ENCODE peak calls at places on chromosomes 1 and 21, in six cellular contexts. F is H1, P is K562, B is HepG2, I is GM12891, H is GM12878. G is an unnamed sample.

GRCh38 chr1:238176441-238176840 is 285.7 kb upstream of the ZP4 start:
- DNase-seq in F (no peak), P (no peak), B (no peak), I (no peak), H (no peak), G (no peak)

GRCh38 chr1:203366476-203366875 is 15.6 kb upstream of the FMOD start:
- DNase-seq in F (no peak), P (no peak), B (no peak), I (no peak), H (no peak), G (no peak)

GRCh38 chr1:156870734-156871133 is 10.1 kb downstream of the NTRK1 start:
- DNase-seq in F (no peak), P (no peak), B (no peak), I (no peak), H (no peak), G (no peak)

GRCh38 chr1:101235696-101236545 is 898 bp upstream of the S1PR1 start:
- DNase-seq in F (peak; percentile 71), P (peak; percentile 28), B (no peak), I (peak; percentile 30), H (peak; percentile 90), G (peak; percentile 27)

GRCh38 chr1:108639899-108640560 is 20.9 kb downstream of the HENMT1 start:
- DNase-seq in F (no peak), P (peak; percentile 22), B (peak; percentile 2), I (no peak), H (no peak), G (no peak)

GRCh38 chr1:234871710-234872262 is 256.9 kb downstream of the TOMM20 start:
- DNase-seq in F (no peak), P (no peak), B (no peak), I (no peak), H (no peak), G (no peak)

GRCh38 chr1:64861611-64862010 is 104.7 kb downstream of the JAK1 start:
- DNase-seq in F (peak; percentile 62), P (no peak), B (peak; percentile 31), I (no peak), H (no peak), G (no peak)

GRCh38 chr1:3923378-3924185 is 23.5 kb upstream of the C1orf174 start:
- DNase-seq in F (no peak), P (no peak), B (no peak), I (no peak), H (no peak), G (no peak)

GRCh38 chr1:97996880-97997279 is 76.0 kb upstream of the DPYD start:
- DNase-seq in F (no peak), P (no peak), B (no peak), I (no peak), H (no peak), G (no peak)

GRCh38 chr1:183876284-183876683 is 71.4 kb downstream of the RGL1 start:
- DNase-seq in F (no peak), P (no peak), B (no peak), I (no peak), H (no peak), G (no peak)

GRCh38 chr1:55580845-55581332 is 365.7 kb upstream of the USP24 start:
- DNase-seq in F (no peak), P (no peak), B (peak; percentile 25), I (no peak), H (no peak), G (no peak)

GRCh38 chr1:3761296-3762010 is 9.2 kb downstream of the CCDC27 start:
- DNase-seq in F (no peak), P (no peak), B (no peak), I (no peak), H (no peak), G (no peak)

GRCh38 chr21:35196128-35196527 is 147.0 kb upstream of the RUNX1 start:
- DNase-seq in F (no peak), P (no peak), B (no peak), I (no peak), H (no peak), G (no peak)

GRCh38 chr1:25684216-25684965 is 67.8 kb downstream of the MAN1C1 start:
- DNase-seq in F (no peak), P (no peak), B (no peak), I (no peak), H (no peak), G (no peak)

GRCh38 chr1:24946861-24947658 is 17.0 kb upstream of the RUNX3 start:
- DNase-seq in F (no peak), P (no peak), B (peak; percentile 68), I (peak; percentile 84), H (peak; percentile 70), G (peak; percentile 88)

GRCh38 chr1:37890378-37891014 is 31.1 kb upstream of the MTF1 start:
- DNase-seq in F (no peak), P (peak; percentile 67), B (peak; percentile 75), I (peak; percentile 19), H (peak; percentile 16), G (no peak)

GRCh38 chr1:222266223-222267215 is 281.4 kb downstream of the HHIPL2 start:
- DNase-seq in F (no peak), P (peak; percentile 11), B (no peak), I (no peak), H (no peak), G (no peak)

GRCh38 chr21:42118901-42119300 is 47.8 kb downstream of the UMODL1 start:
- DNase-seq in F (no peak), P (no peak), B (no peak), I (no peak), H (no peak), G (no peak)

GRCh38 chr1:27650527-27651175 is 15.7 kb upstream of the FGR start:
- DNase-seq in F (no peak), P (peak; percentile 55), B (peak; percentile 43), I (no peak), H (no peak), G (no peak)

GRCh38 chr1:90879281-90879680 is 142.6 kb downstream of the ZNF644 start:
- DNase-seq in F (no peak), P (peak; percentile 12), B (no peak), I (no peak), H (no peak), G (no peak)

GRCh38 chr21:42518626-42519025 is 5.0 kb downstream of the SLC37A1 start:
- DNase-seq in F (no peak), P (no peak), B (no peak), I (no peak), H (no peak), G (no peak)

GRCh38 chr1:153390938-153391710 is at the start of gene S100A8:
- DNase-seq in F (no peak), P (no peak), B (no peak), I (no peak), H (no peak), G (no peak)

GRCh38 chr1:180098242-180098995 is 56.2 kb upstream of the QSOX1 start:
- DNase-seq in F (no peak), P (no peak), B (no peak), I (no peak), H (no peak), G (no peak)

GRCh38 chr1:212291505-212292134 is 6.4 kb downstream of the PPP2R5A start:
- DNase-seq in F (no peak), P (peak; percentile 70), B (peak; percentile 50), I (no peak), H (no peak), G (no peak)

GRCh38 chr1:1267488-1268283 is 6.0 kb downstream of the UBE2J2 start:
- DNase-seq in F (no peak), P (no peak), B (no peak), I (no peak), H (no peak), G (no peak)

GRCh38 chr21:25790122-25790951 is 55.6 kb downstream of the GABPA start:
- DNase-seq in F (no peak), P (peak; percentile 41), B (peak; percentile 19), I (no peak), H (no peak), G (no peak)

GRCh38 chr1:28272215-28272852 is 13.0 kb downstream of the SESN2 start:
- DNase-seq in F (no peak), P (no peak), B (no peak), I (no peak), H (no peak), G (no peak)

GRCh38 chr1:76187436-76187835 is 112.9 kb downstream of the ST6GALNAC3 start:
- DNase-seq in F (no peak), P (no peak), B (no peak), I (no peak), H (no peak), G (no peak)

GRCh38 chr1:110990541-110990940 is 26.8 kb upstream of the LRIF1 start:
- DNase-seq in F (no peak), P (no peak), B (no peak), I (no peak), H (no peak), G (no peak)

GRCh38 chr1:88610687-88611086 is 73.4 kb upstream of the PKN2 start:
- DNase-seq in F (no peak), P (no peak), B (no peak), I (no peak), H (no peak), G (no peak)

GRCh38 chr21:44357064-44357837 is 3.8 kb downstream of the TRPM2 start:
- DNase-seq in F (no peak), P (no peak), B (no peak), I (no peak), H (no peak), G (no peak)

GRCh38 chr1:160371691-160372208 is 4.9 kb downstream of the NHLH1 start:
- DNase-seq in F (no peak), P (no peak), B (no peak), I (no peak), H (no peak), G (no peak)
- TF ChIP-seq POLR2AphosphoS5 in F (no peak), P (no peak), B (no peak), I (no peak), H (no peak), G (no peak)

GRCh38 chr1:12104417-12104816 is 41.3 kb downstream of the TNFRSF8 start:
- DNase-seq in F (no peak), P (no peak), B (no peak), I (no peak), H (no peak), G (no peak)
- TF ChIP-seq POLR2A in F (no peak), P (no peak), B (no peak), I (no peak), H (no peak), G (no peak)

GRCh38 chr1:54428838-54429513 is 22.8 kb upstream of the SSBP3 start:
- DNase-seq in F (no peak), P (no peak), B (no peak), I (no peak), H (no peak), G (no peak)
- TF ChIP-seq TAF1 in F (no peak), P (no peak), B (no peak), I (no peak), H (no peak), G (no peak)

GRCh38 chr1:151997284-151997570 is 3.6 kb upstream of the S100A10 start:
- DNase-seq in F (no peak), P (no peak), B (no peak), I (no peak), H (no peak), G (no peak)

GRCh38 chr1:151993084-151993733 is 450 bp downstream of the S100A10 start:
- DNase-seq in F (peak; percentile 68), P (no peak), B (no peak), I (peak; percentile 17), H (no peak), G (peak; percentile 34)

GRCh38 chr1:151995774-151996173 is 2.1 kb upstream of the S100A10 start:
- DNase-seq in F (no peak), P (no peak), B (no peak), I (no peak), H (no peak), G (no peak)

GRCh38 chr1:151993734-151994496 is at the start of gene S100A10:
- DNase-seq in F (peak; percentile 73), P (peak; percentile 30), B (peak; percentile 46), I (peak; percentile 20), H (no peak), G (no peak)

GRCh38 chr1:151994956-151995355 is 1.3 kb upstream of the S100A10 start:
- DNase-seq in F (no peak), P (no peak), B (no peak), I (no peak), H (no peak), G (no peak)
- TF ChIP-seq POLR2AphosphoS5 in F (no peak), P (no peak), B (no peak), I (no peak), H (no peak), G (no peak)